ENCODE peak calls at places on chromosomes 3 and 15, in four cellular contexts. Y, N, E and P are unnamed samples.

GRCh38 chr3:8607285-8608040 is 37.1 kb downstream of the SSUH2 start:
- DNase-seq in Y (peak; percentile 91), N (peak; percentile 92), E (peak; percentile 17), P (no peak)

GRCh38 chr3:152334761-152335160 is 66.0 kb downstream of the MBNL1 start:
- DNase-seq in Y (no peak), N (no peak), E (no peak), P (no peak)

GRCh38 chr15:74826372-74826819 is at the start of gene CPLX3:
- DNase-seq in Y (no peak), N (peak; percentile 21), E (no peak), P (no peak)

GRCh38 chr15:55526559-55527036 is 18.6 kb upstream of the DNAAF4 start:
- DNase-seq in Y (no peak), N (peak; percentile 84), E (peak; percentile 76), P (peak; percentile 36)

GRCh38 chr3:52090131-52090548 is 33.8 kb upstream of the DUSP7 start:
- DNase-seq in Y (peak; percentile 80), N (peak; percentile 88), E (no peak), P (no peak)

GRCh38 chr3:52682016-52682415 is 3.7 kb downstream of the PBRM1 start:
- DNase-seq in Y (no peak), N (peak; percentile 84), E (peak; percentile 63), P (no peak)

GRCh38 chr15:87906444-87906843 is 350.1 kb downstream of the NTRK3 start:
- DNase-seq in Y (no peak), N (no peak), E (no peak), P (no peak)

GRCh38 chr15:40472171-40472727 is 1.5 kb downstream of the CHST14 start:
- DNase-seq in Y (no peak), N (no peak), E (no peak), P (no peak)

GRCh38 chr3:49570033-49570654 is 15.9 kb downstream of the BSN start:
- DNase-seq in Y (no peak), N (no peak), E (no peak), P (no peak)

GRCh38 chr15:89400121-89400996 is 65.7 kb upstream of the POLG start:
- DNase-seq in Y (no peak), N (no peak), E (no peak), P (no peak)

GRCh38 chr3:115709931-115710330 is 86.6 kb downstream of the GAP43 start:
- DNase-seq in Y (no peak), N (peak; percentile 45), E (no peak), P (no peak)

GRCh38 chr3:21795152-21795837 is 44.3 kb upstream of the ZNF385D start:
- DNase-seq in Y (no peak), N (no peak), E (no peak), P (no peak)

GRCh38 chr15:96330450-96331140 is at the start of gene NR2F2:
- DNase-seq in Y (peak; percentile 98), N (peak; percentile 99), E (peak; percentile 89), P (no peak)

GRCh38 chr3:66497288-66497972 is 3.4 kb downstream of the LRIG1 start:
- DNase-seq in Y (no peak), N (no peak), E (no peak), P (no peak)

GRCh38 chr3:87390318-87390717 is 113.9 kb upstream of the POU1F1 start:
- DNase-seq in Y (no peak), N (no peak), E (no peak), P (no peak)

GRCh38 chr3:160707187-160707789 is 30.3 kb downstream of the ARL14 start:
- DNase-seq in Y (no peak), N (peak; percentile 73), E (peak; percentile 52), P (no peak)

GRCh38 chr15:79640206-79640605 is 208.1 kb downstream of the MINAR1 start:
- DNase-seq in Y (no peak), N (peak; percentile 76), E (no peak), P (no peak)

GRCh38 chr3:183178833-183179549 is 16.5 kb upstream of the LAMP3 start:
- DNase-seq in Y (peak; percentile 58), N (peak; percentile 48), E (peak; percentile 32), P (no peak)

GRCh38 chr3:189214651-189215050 is 42.9 kb downstream of the TPRG1 start:
- DNase-seq in Y (no peak), N (no peak), E (no peak), P (no peak)

GRCh38 chr3:104696470-104696869 is 670.2 kb upstream of the ALCAM start:
- DNase-seq in Y (no peak), N (no peak), E (no peak), P (no peak)

DNA sequence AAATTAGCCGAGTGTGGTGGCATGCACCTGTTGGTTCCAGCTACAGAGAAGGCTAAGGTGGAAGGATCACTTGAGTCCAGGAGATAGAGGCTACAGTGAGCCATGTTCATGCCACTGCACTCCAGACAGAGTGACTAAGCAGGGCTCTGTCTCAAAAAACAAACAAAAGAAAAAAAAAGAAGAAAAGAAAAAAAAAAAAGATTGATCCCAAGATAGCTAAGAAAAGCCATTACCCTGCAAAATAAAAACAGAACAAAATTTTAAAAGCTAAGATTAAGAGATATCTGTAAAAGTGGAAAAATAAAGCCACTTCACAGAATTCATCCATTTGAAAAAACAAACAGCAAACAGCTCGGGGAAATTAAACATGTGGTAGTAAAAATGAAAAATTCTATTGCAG is 23.8 kb downstream of the LRRC2 start:
- DNase-seq in Y (no peak), N (no peak), E (no peak), P (no peak)
- H3K4me3 ChIP-seq in Y (no peak overlapping the region), N (no peak overlapping the region), E (no peak overlapping the region), P (no peak overlapping the region)

GRCh38 chr3:11239796-11240195 is 32.4 kb upstream of the ATG7 start:
- DNase-seq in Y (no peak), N (no peak), E (no peak), P (no peak)

GRCh38 chr3:11236588-11237461 is 35.4 kb upstream of the ATG7 start:
- DNase-seq in Y (no peak), N (peak; percentile 37), E (peak; percentile 79), P (peak; percentile 21)

GRCh38 chr3:11240496-11240895 is 31.7 kb upstream of the ATG7 start:
- DNase-seq in Y (no peak), N (no peak), E (no peak), P (no peak)

GRCh38 chr3:11238057-11238456 is 34.1 kb upstream of the ATG7 start:
- DNase-seq in Y (no peak), N (peak; percentile 93), E (peak; percentile 32), P (no peak)

DNA sequence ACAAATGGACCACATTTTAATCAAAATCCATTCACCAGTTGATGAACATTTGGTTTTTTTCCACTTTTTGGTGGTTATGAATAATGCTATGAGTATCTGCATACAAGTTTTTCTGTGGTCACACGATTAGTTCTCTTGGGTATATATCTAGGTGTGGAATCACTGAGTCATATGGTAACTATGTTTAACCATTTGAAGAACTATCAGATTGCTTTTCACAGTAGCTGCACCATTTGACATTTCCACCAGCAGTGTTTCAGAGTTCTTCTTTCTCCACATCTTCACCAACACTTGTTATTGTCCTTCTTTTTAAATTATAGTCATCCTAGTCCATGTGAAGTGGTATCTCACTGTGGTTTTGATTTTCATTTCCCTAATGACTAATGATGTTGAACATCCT is 33.3 kb upstream of the ATG7 start:
- DNase-seq in Y (no peak), N (peak; percentile 86), E (peak; percentile 28), P (no peak)
- H3K4me3 ChIP-seq in Y (no peak overlapping the region), N (no peak overlapping the region), E (no peak overlapping the region), P (no peak overlapping the region)

GRCh38 chr15:69454953-69455352 is 2.3 kb downstream of the RPLP1 start:
- DNase-seq in Y (no peak), N (no peak), E (no peak), P (no peak)

GRCh38 chr15:69451951-69452701 is 492 bp upstream of the RPLP1 start:
- DNase-seq in Y (no peak), N (peak; percentile 65), E (peak; percentile 65), P (no peak)

GRCh38 chr15:69446947-69447346 is 5.7 kb upstream of the RPLP1 start:
- DNase-seq in Y (no peak), N (no peak), E (no peak), P (no peak)

GRCh38 chr15:69452702-69453513 is at the start of gene RPLP1:
- DNase-seq in Y (peak; percentile 99), N (peak; percentile 97), E (peak; percentile 98), P (peak; percentile 91)

GRCh38 chr15:69450968-69451695 is 1.5 kb upstream of the RPLP1 start:
- DNase-seq in Y (no peak), N (no peak), E (no peak), P (no peak)
- H3K4me3 ChIP-seq in Y (no peak overlapping the region), N (no peak overlapping the region), E (peak overlapping the region; percentile 72), P (peak overlapping the region; percentile 91)

GRCh38 chr15:35484231-35484945 is 61.6 kb downstream of the DPH6 start:
- DNase-seq in Y (no peak), N (peak; percentile 7), E (no peak), P (no peak)
- H3K4me3 ChIP-seq in Y (no peak overlapping the region), N (no peak overlapping the region), E (no peak overlapping the region), P (no peak overlapping the region)

GRCh38 chr3:46972396-46972795 is 4.1 kb downstream of the CCDC12 start:
- DNase-seq in Y (no peak), N (no peak), E (peak; percentile 46), P (no peak)
- H3K4me3 ChIP-seq in Y (no peak overlapping the region), N (no peak overlapping the region), E (no peak overlapping the region), P (no peak overlapping the region)

GRCh38 chr3:39154323-39155021 is 1.1 kb upstream of the CSRNP1 start:
- DNase-seq in Y (no peak), N (no peak), E (no peak), P (no peak)
- H3K4me3 ChIP-seq in Y (no peak overlapping the region), N (no peak overlapping the region), E (no peak overlapping the region), P (no peak overlapping the region)

DNA sequence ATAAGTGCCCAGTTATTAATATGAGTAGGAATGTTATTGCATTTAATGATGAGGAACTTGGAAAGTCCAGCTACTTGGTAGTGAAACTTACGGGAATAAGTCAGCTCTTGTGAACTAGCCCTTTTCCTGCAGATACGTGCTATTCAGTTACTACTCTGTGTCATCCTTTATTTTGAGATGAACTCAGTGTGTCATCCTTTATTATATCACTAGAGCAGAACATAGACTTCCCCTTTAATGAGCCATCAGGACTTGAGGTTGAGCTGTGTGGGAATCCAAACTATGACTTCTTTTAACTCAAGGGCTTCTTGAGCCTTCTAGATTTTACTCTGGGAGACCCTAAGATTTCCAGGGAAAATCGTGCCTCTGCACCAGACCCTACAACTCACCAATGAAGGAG is 3.6 kb downstream of the ACTC1 start:
- DNase-seq in Y (no peak), N (no peak), E (no peak), P (no peak)
- H3K4me3 ChIP-seq in Y (peak overlapping the region; percentile 68), N (peak overlapping the region; percentile 82), E (no peak overlapping the region), P (no peak overlapping the region)